ENCODE peak calls at places on chromosomes 6 and 20, in nine cellular contexts. X, B, Q, C, J, M, E, P and U are unnamed samples.

GRCh38 chr20:32470025-32470861 is 112.1 kb downstream of the ASXL1 start:
- DNase-seq in E (peak), Q (no peak), C (no peak), X (peak), J (no peak), P (no peak), M (peak), B (peak), U (peak)

GRCh38 chr6:105757512-105758200 is 328.5 kb upstream of the PRDM1 start:
- DNase-seq in B (no peak), Q (no peak), E (no peak), X (no peak), P (no peak), J (no peak), M (no peak), C (no peak), U (no peak)

GRCh38 chr6:112296122-112296521 is 41.8 kb upstream of the LAMA4 start:
- DNase-seq in P (no peak), Q (no peak), E (peak), J (no peak), M (no peak), C (no peak), X (peak), B (peak), U (peak)

GRCh38 chr6:41201784-41202181 is 834 bp upstream of the TREML2 start:
- DNase-seq in J (no peak), B (no peak), M (no peak), Q (no peak), P (no peak), X (no peak), E (no peak), C (no peak), U (no peak)

GRCh38 chr20:25525857-25526256 is 59.5 kb downstream of the NINL start:
- DNase-seq in X (no peak), B (peak), J (no peak), E (peak), Q (peak), M (no peak), C (no peak), P (peak), U (no peak)

GRCh38 chr6:70706491-70707123 is 38.9 kb downstream of the SMAP1 start:
- DNase-seq in C (no peak), M (no peak), B (peak), X (peak), P (no peak), Q (peak), E (peak), J (no peak), U (peak)

GRCh38 chr20:63484651-63485403 is 12.4 kb upstream of the KCNQ2 start:
- DNase-seq in Q (no peak), E (no peak), J (no peak), B (no peak), M (no peak), P (no peak), X (no peak), C (no peak), U (no peak)

GRCh38 chr20:38764563-38765355 is 16.5 kb downstream of the ACTR5 start:
- DNase-seq in C (no peak), X (no peak), E (peak), J (peak), M (no peak), B (peak), P (peak), Q (peak), U (peak)

GRCh38 chr6:87183687-87184086 is 28.3 kb downstream of the ZNF292 start:
- DNase-seq in X (no peak), E (peak), M (no peak), C (no peak), B (peak), Q (peak), P (no peak), J (no peak), U (no peak)

GRCh38 chr6:8392569-8392968 is 42.8 kb downstream of the SLC35B3 start:
- DNase-seq in E (no peak), J (no peak), B (no peak), M (peak), Q (no peak), P (no peak), C (no peak), X (no peak), U (no peak)

GRCh38 chr20:21125072-21125848 is 622 bp upstream of the KIZ start:
- DNase-seq in B (peak), C (peak), P (peak), E (peak), M (peak), X (peak), J (no peak), Q (peak), U (peak)

GRCh38 chr6:47126647-47127339 is 84.7 kb upstream of the ADGRF1 start:
- DNase-seq in Q (no peak), P (no peak), B (peak), C (no peak), M (peak), X (peak), E (no peak), J (no peak), U (peak)

GRCh38 chr6:22025468-22026159 is 271.2 kb downstream of the PRL start:
- DNase-seq in E (peak), J (no peak), Q (peak), C (no peak), M (no peak), B (peak), P (no peak), X (peak), U (no peak)

GRCh38 chr6:37092851-37093727 is 76.9 kb upstream of the PIM1 start:
- DNase-seq in B (no peak), J (no peak), Q (no peak), M (no peak), E (no peak), X (no peak), C (no peak), P (no peak), U (peak)

GRCh38 chr6:145453376-145453775 is 281.9 kb downstream of the EPM2A start:
- DNase-seq in E (no peak), J (no peak), M (no peak), C (no peak), P (no peak), Q (no peak), X (peak), B (peak), U (no peak)

GRCh38 chr6:33959661-33960344 is 156.0 kb upstream of the MLN start:
- DNase-seq in P (no peak), M (no peak), J (peak), X (no peak), B (no peak), E (no peak), Q (no peak), C (no peak), U (no peak)

GRCh38 chr6:159106627-159107241 is 61.9 kb upstream of the TAGAP start:
- DNase-seq in C (no peak), Q (no peak), X (peak), P (no peak), M (peak), E (peak), J (peak), B (peak), U (peak)

GRCh38 chr6:111841822-111842221 is 31.4 kb downstream of the FYN start:
- DNase-seq in J (no peak), B (peak), C (no peak), E (peak), X (no peak), P (no peak), M (peak), Q (no peak), U (peak)

GRCh38 chr20:3767434-3768341 is at the start of gene ADISSP:
- DNase-seq in B (peak), Q (peak), P (peak), C (peak), J (peak), M (peak), E (peak), X (peak), U (peak)

GRCh38 chr20:61565791-61566190 is 313.7 kb downstream of the CDH4 start:
- DNase-seq in P (no peak), C (no peak), J (no peak), X (no peak), B (no peak), E (no peak), M (no peak), Q (no peak), U (no peak)

GRCh38 chr6:142846883-142847287 is 98.1 kb downstream of the HIVEP2 start:
- DNase-seq in J (peak), E (peak), Q (peak), X (no peak), M (no peak), B (peak), P (peak), C (no peak), U (no peak)
- TF ChIP-seq CTCF in J (no peak), E (no peak), Q (no peak), X (no peak), M (no peak), B (no peak), P (no peak), C (no peak), U (no peak)

DNA sequence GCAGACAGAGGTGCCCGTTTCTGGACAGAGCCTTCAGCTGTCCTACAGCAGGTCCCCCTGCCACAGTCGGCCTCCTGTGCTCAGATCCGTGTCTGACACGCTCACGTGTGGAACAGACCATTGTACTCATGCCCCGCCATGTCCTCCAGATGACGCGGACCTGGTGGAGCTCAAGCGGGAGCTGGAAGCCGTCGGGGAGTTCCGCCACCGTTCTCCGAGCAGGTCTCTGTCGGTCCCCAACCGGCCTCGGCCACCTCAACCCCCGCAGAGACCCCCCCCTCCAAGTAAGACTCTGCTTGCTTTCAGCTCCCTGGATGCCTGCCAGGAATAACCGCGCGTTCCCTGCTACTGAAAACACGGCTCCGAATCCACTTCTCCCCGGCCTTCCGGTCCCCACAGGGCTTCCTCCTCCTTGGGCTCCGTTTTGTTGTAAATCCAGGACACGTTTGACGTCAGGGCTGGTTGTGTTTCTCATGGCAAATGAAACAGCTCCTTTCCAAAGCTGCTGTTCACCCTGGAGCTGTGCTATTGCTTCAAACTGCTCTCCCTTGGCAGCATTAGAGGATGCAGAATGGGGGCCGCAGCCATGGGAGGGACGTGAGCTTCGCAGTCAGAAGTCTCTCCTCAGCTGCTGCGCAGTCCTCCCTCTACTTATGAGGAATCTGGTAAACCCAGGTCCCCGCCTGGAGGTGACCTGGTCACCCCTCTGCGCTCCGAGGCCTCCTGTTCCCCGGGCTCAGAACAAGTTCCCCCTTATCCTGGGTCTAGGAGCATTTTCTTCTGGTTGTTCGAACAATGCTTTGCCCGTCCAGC is 81.2 kb downstream of the SERAC1 start:
- DNase-seq in P (no peak), X (no peak), Q (no peak), J (peak), M (no peak), C (peak), E (no peak), B (no peak), U (no peak)
- TF ChIP-seq CTCF in P (no peak), X (no peak), Q (no peak), J (no peak), M (no peak), C (no peak), E (no peak), B (no peak), U (no peak)

GRCh38 chr20:24478584-24478983 is 9.2 kb downstream of the SYNDIG1 start:
- DNase-seq in B (no peak), Q (no peak), X (peak), C (peak), P (no peak), J (no peak), E (no peak), M (no peak), U (no peak)

GRCh38 chr20:24481188-24481587 is 11.8 kb downstream of the SYNDIG1 start:
- DNase-seq in M (no peak), C (peak), J (no peak), P (no peak), E (no peak), X (no peak), B (no peak), Q (no peak), U (no peak)

GRCh38 chr20:24480523-24480922 is 11.1 kb downstream of the SYNDIG1 start:
- DNase-seq in M (no peak), Q (no peak), E (no peak), C (no peak), B (no peak), J (no peak), P (no peak), X (no peak), U (no peak)

GRCh38 chr20:24479106-24479505 is 9.7 kb downstream of the SYNDIG1 start:
- DNase-seq in P (no peak), M (no peak), C (peak), B (no peak), X (no peak), Q (no peak), E (no peak), J (no peak), U (no peak)

DNA sequence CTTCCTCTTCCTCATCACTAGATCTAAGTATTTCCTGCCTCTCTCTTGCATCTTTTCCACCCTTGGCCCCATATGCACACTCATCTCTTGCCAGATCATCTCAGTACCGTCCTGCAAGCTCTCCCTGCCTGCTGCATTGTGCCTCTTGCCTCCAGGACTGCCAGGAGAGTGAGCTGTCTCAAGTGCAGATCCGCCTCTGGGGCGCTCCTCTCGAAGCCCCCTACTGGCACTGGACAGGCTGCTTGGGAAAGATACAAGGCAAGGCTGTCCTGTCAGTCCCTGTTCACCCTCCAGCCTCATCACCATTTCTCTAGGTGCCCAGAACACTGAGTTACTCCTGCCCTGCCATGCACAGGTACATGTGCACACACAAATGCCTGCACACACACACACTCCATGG is 10.2 kb downstream of the SYNDIG1 start:
- DNase-seq in Q (no peak), P (no peak), B (no peak), J (no peak), X (peak), M (no peak), C (no peak), E (no peak), U (no peak)
- TF ChIP-seq CTCF in Q (no peak), P (no peak), B (no peak), J (no peak), X (peak), M (no peak), C (no peak), E (no peak), U (no peak)

DNA sequence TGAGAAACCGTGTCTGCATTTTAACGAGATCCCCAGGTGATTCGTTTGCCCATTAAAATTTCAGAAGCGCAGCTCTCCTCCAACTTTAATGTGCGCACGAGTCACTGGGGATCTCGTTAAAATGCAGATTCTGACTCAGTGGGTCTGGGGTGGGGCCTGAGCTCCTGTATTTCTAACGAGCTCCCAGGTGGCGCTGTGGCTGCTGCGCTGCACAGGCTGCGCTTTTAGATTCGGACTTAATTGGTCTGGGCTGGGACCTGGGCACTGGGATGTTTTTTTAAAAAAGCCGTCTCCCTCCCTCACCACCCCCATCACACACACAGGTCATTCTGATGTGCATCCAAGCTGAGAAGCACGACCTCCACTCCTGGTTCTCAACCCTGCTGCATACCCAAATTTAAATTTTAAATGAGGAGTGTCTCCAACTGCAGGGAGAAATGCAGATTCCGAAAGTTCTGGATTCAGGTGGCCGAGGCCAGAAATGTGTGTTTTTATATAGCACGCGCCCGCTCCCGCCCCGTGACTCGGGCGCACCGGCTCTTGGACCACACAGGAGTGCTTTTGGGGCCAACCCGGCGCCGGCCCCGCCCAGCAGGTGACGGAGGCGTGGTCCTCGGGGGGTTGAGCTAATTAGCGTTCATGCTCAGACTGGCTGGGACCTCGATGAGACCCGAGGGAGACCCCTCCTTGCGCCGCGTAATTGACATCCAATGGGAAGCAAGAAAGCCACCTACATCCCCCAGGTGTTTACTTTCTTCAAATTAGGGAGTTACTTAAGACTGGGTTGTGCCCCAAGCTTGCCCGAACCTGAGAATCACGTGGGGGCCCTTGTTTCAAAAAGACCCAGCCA is 85.8 kb downstream of the ZFP64 start:
- DNase-seq in B (peak), P (no peak), Q (no peak), J (no peak), E (peak), C (no peak), X (peak), M (no peak), U (no peak)
- TF ChIP-seq CTCF in B (peak), P (peak), Q (peak), J (no peak), E (peak), C (no peak), X (peak), M (no peak), U (no peak)

DNA sequence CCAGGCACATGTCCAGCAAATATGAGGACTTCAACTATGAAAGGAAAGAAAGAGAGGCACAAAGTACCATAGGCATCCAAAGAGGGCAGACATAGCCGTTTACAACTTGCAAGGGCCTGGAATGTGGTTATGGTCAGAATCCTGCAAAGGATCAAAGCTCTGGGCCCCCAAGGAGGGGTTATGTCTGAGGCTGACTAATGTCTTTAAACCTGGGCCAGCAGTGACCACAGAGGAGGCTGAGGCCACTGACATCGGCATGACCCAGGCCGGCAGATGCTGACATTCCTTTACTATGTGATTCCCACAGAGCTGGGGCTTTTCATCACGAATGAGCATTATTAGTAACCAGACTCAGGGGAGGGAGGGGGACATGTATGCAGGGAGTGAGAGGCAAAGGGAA is 861.1 kb downstream of the DHX35 start:
- DNase-seq in C (no peak), B (peak), J (no peak), X (no peak), Q (peak), P (peak), M (no peak), E (peak), U (no peak)
- TF ChIP-seq CTCF in C (no peak), B (no peak), J (no peak), X (no peak), Q (no peak), P (no peak), M (no peak), E (no peak), U (no peak)

GRCh38 chr6:30721198-30722024 is 1.3 kb downstream of the TUBB start:
- DNase-seq in E (peak), B (peak), X (peak), J (peak), Q (no peak), P (no peak), M (peak), C (peak), U (peak)

GRCh38 chr6:30719356-30719755 is 796 bp upstream of the TUBB start:
- DNase-seq in E (no peak), B (no peak), C (no peak), J (no peak), M (no peak), Q (no peak), X (peak), P (no peak), U (no peak)

GRCh38 chr6:30722280-30723112 is 2.3 kb downstream of the TUBB start:
- DNase-seq in P (no peak), C (peak), X (peak), Q (no peak), B (peak), E (peak), J (peak), M (peak), U (peak)

GRCh38 chr6:30720738-30721197 is 616 bp downstream of the TUBB start:
- DNase-seq in M (peak), Q (no peak), P (no peak), C (peak), E (peak), X (peak), B (peak), J (peak), U (peak)

GRCh38 chr6:30719791-30720737 is at the start of gene TUBB:
- DNase-seq in J (peak), Q (peak), E (peak), X (peak), B (peak), M (peak), C (peak), P (peak), U (peak)
- TF ChIP-seq CTCF in J (peak), Q (no peak), E (no peak), X (no peak), B (no peak), M (no peak), C (peak), P (no peak), U (no peak)

GRCh38 chr20:44460795-44461141 is 14.9 kb upstream of the TTPAL start:
- DNase-seq in X (peak), Q (no peak), J (no peak), E (peak), B (peak), M (peak), P (no peak), C (no peak), U (peak)
- TF ChIP-seq CTCF in X (peak), Q (peak), J (no peak), E (peak), B (peak), M (peak), P (peak), C (no peak), U (peak)